ENCODE peak calls at places on chromosomes 3 and 15, in six cellular contexts. V, X, B, K, G and L are unnamed samples.

GRCh38 chr3:185455860-185456259 is 43.0 kb downstream of the TMEM41A start:
- DNase-seq in X (no peak), G (no peak), K (no peak), B (no peak), V (no peak), L (no peak)

GRCh38 chr15:32649336-32649735 is 7.8 kb downstream of the SCG5 start:
- DNase-seq in X (no peak), B (no peak), G (no peak), V (no peak), K (no peak), L (no peak)

GRCh38 chr15:67779160-67780111 is 45.9 kb upstream of the SKOR1 start:
- DNase-seq in B (no peak), G (no peak), X (no peak), V (no peak), K (no peak), L (no peak)

GRCh38 chr3:18937574-18937973 is 210.7 kb upstream of the KCNH8 start:
- DNase-seq in V (no peak), K (no peak), B (no peak), G (no peak), X (no peak), L (no peak)

GRCh38 chr3:189404036-189404435 is 227.2 kb upstream of the TP63 start:
- DNase-seq in V (no peak), G (no peak), X (no peak), K (no peak), B (no peak), L (no peak)

GRCh38 chr15:37002041-37002689 is 98.2 kb downstream of the MEIS2 start:
- DNase-seq in G (no peak), X (no peak), B (no peak), V (no peak), K (no peak), L (no peak)

GRCh38 chr3:124812291-124813265 is 74.6 kb downstream of the ITGB5 start:
- DNase-seq in X (peak; percentile 64), V (peak; percentile 85), K (peak; percentile 52), B (no peak), G (no peak), L (no peak)

GRCh38 chr3:157280786-157281185 is 120.8 kb upstream of the CCNL1 start:
- DNase-seq in V (no peak), K (peak; percentile 14), B (no peak), G (no peak), X (no peak), L (no peak)

GRCh38 chr15:92708635-92709034 is 53.1 kb upstream of the FAM174B start:
- DNase-seq in G (no peak), B (no peak), K (no peak), X (no peak), V (no peak), L (no peak)

GRCh38 chr3:107543666-107544065 is 20.9 kb downstream of the BBX start:
- DNase-seq in V (no peak), K (no peak), B (no peak), G (no peak), X (no peak), L (no peak)

GRCh38 chr15:78103406-78104118 is 11.2 kb downstream of the SH2D7 start:
- DNase-seq in G (peak; percentile 67), B (no peak), X (peak; percentile 41), V (peak; percentile 83), K (no peak), L (no peak)

GRCh38 chr3:58469096-58469495 is 22.8 kb upstream of the KCTD6 start:
- DNase-seq in B (no peak), V (no peak), K (no peak), G (no peak), X (no peak), L (no peak)

GRCh38 chr3:17747184-17747889 is 4.9 kb upstream of the TBC1D5 start:
- DNase-seq in G (peak; percentile 73), X (no peak), V (no peak), B (no peak), K (no peak), L (no peak)

GRCh38 chr3:172476339-172476738 is 28.1 kb upstream of the GHSR start:
- DNase-seq in K (no peak), G (no peak), V (no peak), X (no peak), B (no peak), L (no peak)

GRCh38 chr15:75666823-75667501 is 19.2 kb downstream of the SNX33 start:
- DNase-seq in G (no peak), V (peak; percentile 73), K (peak; percentile 47), B (no peak), X (peak; percentile 65), L (peak; percentile 60)

GRCh38 chr15:71353171-71353570 is 237.9 kb downstream of the THSD4 start:
- DNase-seq in K (no peak), G (no peak), B (no peak), V (no peak), X (no peak), L (no peak)

GRCh38 chr3:11010406-11011165 is 18.0 kb downstream of the SLC6A1 start:
- DNase-seq in X (no peak), G (no peak), K (no peak), B (no peak), V (no peak), L (no peak)

GRCh38 chr3:10945683-10946287 is 46.8 kb upstream of the SLC6A1 start:
- DNase-seq in G (no peak), B (peak; percentile 40), K (peak; percentile 59), V (peak; percentile 62), X (peak; percentile 49), L (peak; percentile 62)

GRCh38 chr15:36332301-36332700 is 247.1 kb upstream of the CDIN1 start:
- DNase-seq in K (no peak), V (no peak), X (no peak), G (no peak), B (no peak), L (no peak)

GRCh38 chr15:25345943-25346342 is 92.9 kb downstream of the UBE3A start:
- DNase-seq in X (no peak), B (peak; percentile 47), V (no peak), K (peak; percentile 4), G (no peak), L (peak; percentile 45)

GRCh38 chr3:141311496-141312358 is 56.6 kb upstream of the ZBTB38 start:
- DNase-seq in B (peak; percentile 98), V (peak; percentile 100), K (peak; percentile 97), X (peak; percentile 99), G (peak; percentile 92), L (peak; percentile 98)
- TF ChIP-seq POLR2A in B (peak; percentile 67), V (peak; percentile 58), K (peak; percentile 63), X (peak; percentile 16), G (peak; percentile 95), L (peak; percentile 63)

GRCh38 chr3:16487506-16488175 is 25.9 kb downstream of the RFTN1 start:
- DNase-seq in X (no peak), B (no peak), G (no peak), K (no peak), V (no peak), L (no peak)

GRCh38 chr3:16488637-16489036 is 24.9 kb downstream of the RFTN1 start:
- DNase-seq in X (no peak), B (no peak), V (no peak), G (no peak), K (no peak), L (no peak)

GRCh38 chr3:16494094-16494493 is 19.4 kb downstream of the RFTN1 start:
- DNase-seq in B (no peak), K (no peak), X (no peak), V (no peak), G (no peak), L (no peak)

GRCh38 chr3:16486951-16487480 is 26.5 kb downstream of the RFTN1 start:
- DNase-seq in B (no peak), K (no peak), X (no peak), V (no peak), G (no peak), L (no peak)

GRCh38 chr3:16490062-16490641 is 23.3 kb downstream of the RFTN1 start:
- DNase-seq in V (no peak), X (no peak), G (no peak), B (no peak), K (no peak), L (no peak)
- H3K4me1 ChIP-seq in V (no peaks in the 10 kb centered on the region), X (no peaks in the 10 kb centered on the region), G (peaks cover 2% of the 10 kb centered on the region), B (no peaks in the 10 kb centered on the region), K (peaks cover 2% of the 10 kb centered on the region), L (no peaks in the 10 kb centered on the region)

GRCh38 chr3:131502530-131503327 is at the start of gene MRPL3:
- DNase-seq in X (peak; percentile 88), B (peak; percentile 73), K (peak; percentile 68), V (peak; percentile 94), G (peak; percentile 44), L (peak; percentile 87)
- TF ChIP-seq POLR2A in X (no peak), B (peak; percentile 21), K (peak; percentile 37), V (peak; percentile 41), G (peak; percentile 94), L (no peak)

DNA sequence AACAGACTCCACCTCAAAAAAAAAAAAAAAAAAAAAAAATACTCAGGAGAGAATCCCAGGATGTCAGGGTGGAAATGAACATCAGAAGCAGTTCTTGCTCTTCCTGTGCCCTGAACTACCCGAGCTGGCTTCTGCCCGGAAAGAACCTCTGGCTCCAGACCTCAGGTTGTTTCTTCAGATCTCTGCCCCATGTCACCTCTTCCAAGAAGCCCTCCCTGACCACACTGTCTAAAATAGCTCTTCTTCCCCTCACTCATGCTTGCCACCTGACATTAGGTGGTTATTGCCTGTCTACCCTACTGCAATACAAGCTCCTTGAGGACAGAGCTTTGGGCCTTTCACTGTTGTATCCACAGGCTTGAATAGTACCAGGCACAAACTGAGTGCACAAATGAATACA is 8.2 kb downstream of the TKT start:
- DNase-seq in X (no peak), K (no peak), G (no peak), B (no peak), V (no peak), L (no peak)
- H3K4me1 ChIP-seq in X (peaks cover 47% of the 10 kb centered on the region), K (peaks cover 39% of the 10 kb centered on the region), G (peaks cover 21% of the 10 kb centered on the region), B (peaks cover 4% of the 10 kb centered on the region), V (no peaks in the 10 kb centered on the region), L (peaks cover 9% of the 10 kb centered on the region)

GRCh38 chr15:45429974-45430792 is 51.8 kb upstream of the GATM start:
- DNase-seq in G (no peak), V (peak; percentile 92), B (peak; percentile 51), K (peak; percentile 65), X (peak; percentile 86), L (peak; percentile 72)
- TF ChIP-seq POLR2A in G (no peak), V (peak; percentile 95), B (peak; percentile 25), K (no peak), X (no peak), L (no peak)

DNA sequence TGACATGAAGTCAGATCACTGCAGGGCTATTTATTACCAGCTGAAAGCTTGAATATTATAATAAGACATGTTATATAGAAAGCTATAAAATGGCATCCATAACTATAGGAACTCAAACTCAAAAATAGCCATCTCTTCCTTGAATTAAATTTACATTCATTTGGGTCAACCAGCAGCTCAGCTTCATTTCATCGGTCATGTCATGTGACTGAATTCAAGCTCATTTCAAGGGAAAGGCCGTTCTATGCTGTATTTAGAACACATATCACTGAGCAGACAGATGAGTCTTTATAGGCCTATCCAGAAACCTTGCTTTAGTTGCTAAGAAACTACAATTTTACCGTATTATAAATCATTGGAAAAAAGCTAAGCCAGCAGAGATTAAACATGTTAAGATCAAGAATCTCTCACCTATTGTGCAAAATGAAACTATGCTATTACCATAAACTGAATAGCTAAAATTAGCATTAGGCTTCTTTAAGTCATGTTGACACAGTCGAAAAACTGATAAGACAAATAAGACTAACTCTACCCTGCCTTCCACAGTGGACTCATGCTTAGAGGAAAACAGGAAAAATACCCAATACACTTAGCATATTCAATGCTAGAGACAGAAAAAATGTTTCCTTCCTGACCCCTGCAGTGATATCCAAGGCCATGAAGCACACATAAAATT is 2.3 kb downstream of the NPTN start:
- DNase-seq in X (no peak), V (no peak), K (no peak), G (no peak), B (no peak), L (no peak)
- H3K4me1 ChIP-seq in X (peaks cover 45% of the 10 kb centered on the region), V (peaks cover 2% of the 10 kb centered on the region), K (peaks cover 35% of the 10 kb centered on the region), G (peaks cover 21% of the 10 kb centered on the region), B (peaks cover 5% of the 10 kb centered on the region), L (peaks cover 6% of the 10 kb centered on the region)